ENCODE peak calls at places on chromosomes 5 and 9, in ten cellular contexts. T is omental fat pad, N is fibroblast of the aortic adventitia, R is dorsolateral prefrontal cortex, L is choroid plexus epithelial cell, H is BE2C, M is cardiac fibroblast, Y is AG04450, Z is mucosa of descending colon, U is endodermal cell. D is an unnamed sample.

GRCh38 chr9:126569036-126569435 is 44.7 kb upstream of the LMX1B start:
- DNase-seq in T (no peak), N (peak), R (no peak), L (peak), H (no peak), M (peak), Y (no peak), Z (peak), U (no peak), D (no peak)

GRCh38 chr9:3977388-3977787 is 322.5 kb downstream of the GLIS3 start:
- DNase-seq in T (no peak), N (no peak), R (no peak), L (no peak), H (no peak), M (no peak), Y (no peak), Z (no peak), U (no peak), D (no peak)

GRCh38 chr9:133972041-133972970 is 19.8 kb downstream of the VAV2 start:
- DNase-seq in T (no peak), N (no peak), R (no peak), L (no peak), H (peak), M (no peak), Y (no peak), Z (peak), U (no peak), D (no peak)

GRCh38 chr9:69079186-69079585 is 43.6 kb downstream of the FXN start:
- DNase-seq in T (no peak), N (no peak), R (no peak), L (no peak), H (no peak), M (no peak), Y (no peak), Z (no peak), U (no peak), D (no peak)

GRCh38 chr5:79621056-79621455 is 8.8 kb downstream of the TENT2 start:
- DNase-seq in T (no peak), N (peak), R (no peak), L (peak), H (no peak), M (peak), Y (peak), Z (no peak), U (no peak), D (no peak)

GRCh38 chr9:79604149-79604548 is 32.4 kb downstream of the TLE4 start:
- DNase-seq in T (no peak), N (no peak), R (no peak), L (no peak), H (no peak), M (no peak), Y (no peak), Z (no peak), U (no peak), D (no peak)

GRCh38 chr5:140043508-140043872 is 391 bp upstream of the NRG2 start:
- DNase-seq in T (no peak), N (no peak), R (peak), L (no peak), H (peak), M (no peak), Y (no peak), Z (no peak), U (peak), D (no peak)

GRCh38 chr5:149048806-149049205 is 14.1 kb downstream of the SH3TC2 start:
- DNase-seq in T (no peak), N (no peak), R (no peak), L (no peak), H (no peak), M (no peak), Y (no peak), Z (no peak), U (no peak), D (no peak)

GRCh38 chr5:141495456-141495811 is 6.6 kb downstream of the PCDHGC5 start:
- DNase-seq in T (no peak), N (no peak), R (no peak), L (no peak), H (no peak), M (no peak), Y (no peak), Z (no peak), U (no peak), D (no peak)

GRCh38 chr5:115494570-115495289 is 49.8 kb downstream of the FEM1C start:
- DNase-seq in T (no peak), N (peak), R (peak), L (peak), H (peak), M (peak), Y (no peak), Z (no peak), U (no peak), D (no peak)

GRCh38 chr9:134759001-134759607 is 117.5 kb downstream of the COL5A1 start:
- DNase-seq in T (no peak), N (peak), R (no peak), L (peak), H (no peak), M (no peak), Y (no peak), Z (no peak), U (no peak), D (no peak)

GRCh38 chr5:130116431-130116830 is 212.2 kb downstream of the CHSY3 start:
- DNase-seq in T (no peak), N (peak), R (no peak), L (no peak), H (no peak), M (peak), Y (no peak), Z (no peak), U (no peak), D (no peak)

GRCh38 chr5:1547655-1548054 is 23.9 kb upstream of the LPCAT1 start:
- DNase-seq in T (no peak), N (no peak), R (no peak), L (no peak), H (no peak), M (no peak), Y (no peak), Z (no peak), U (no peak), D (no peak)

GRCh38 chr5:43315262-43315661 is 2.0 kb upstream of the HMGCS1 start:
- DNase-seq in T (no peak), N (no peak), R (no peak), L (peak), H (no peak), M (no peak), Y (no peak), Z (no peak), U (no peak), D (no peak)

GRCh38 chr5:11322133-11322532 is 561.1 kb upstream of the DAP start:
- DNase-seq in T (no peak), N (no peak), R (no peak), L (no peak), H (no peak), M (no peak), Y (no peak), Z (no peak), U (no peak), D (no peak)

GRCh38 chr5:168447748-168448147 is 38.5 kb upstream of the RARS1 start:
- DNase-seq in T (no peak), N (peak), R (no peak), L (no peak), H (no peak), M (peak), Y (no peak), Z (no peak), U (no peak), D (no peak)

GRCh38 chr9:38643456-38644173 is 23.2 kb upstream of the ANKRD18A start:
- DNase-seq in T (no peak), N (no peak), R (no peak), L (no peak), H (no peak), M (no peak), Y (no peak), Z (no peak), U (no peak), D (no peak)

GRCh38 chr9:92029553-92029952 is 79.5 kb upstream of the ROR2 start:
- DNase-seq in T (no peak), N (no peak), R (no peak), L (no peak), H (no peak), M (no peak), Y (no peak), Z (no peak), U (peak), D (no peak)

GRCh38 chr9:83491995-83492394 is 46.2 kb downstream of the FRMD3 start:
- DNase-seq in T (no peak), N (no peak), R (no peak), L (no peak), H (no peak), M (no peak), Y (no peak), Z (no peak), U (no peak), D (no peak)

GRCh38 chr5:170382790-170383189 is 6.4 kb downstream of the KCNMB1 start:
- DNase-seq in T (no peak), N (no peak), R (no peak), L (no peak), H (no peak), M (no peak), Y (no peak), Z (no peak), U (no peak), D (no peak)

GRCh38 chr5:109315245-109315644 is 94.5 kb downstream of the PJA2 start:
- DNase-seq in T (no peak), N (no peak), R (no peak), L (no peak), H (no peak), M (no peak), Y (no peak), Z (no peak), U (no peak), D (no peak)

GRCh38 chr5:91937121-91937520 is 554.0 kb upstream of the ARRDC3 start:
- DNase-seq in T (no peak), N (peak), R (no peak), L (peak), H (no peak), M (peak), Y (no peak), Z (no peak), U (no peak), D (no peak)

GRCh38 chr5:149730620-149731331 is 666 bp downstream of the PPARGC1B start:
- DNase-seq in T (no peak), N (no peak), R (peak), L (peak), H (peak), M (peak), Y (no peak), Z (peak), U (peak), D (peak)

GRCh38 chr9:88433583-88434240 is 45.5 kb downstream of the SPIN1 start:
- DNase-seq in T (no peak), N (peak), R (no peak), L (peak), H (no peak), M (peak), Y (no peak), Z (no peak), U (no peak), D (no peak)

GRCh38 chr9:92648447-92649406 is 21.2 kb downstream of the IPPK start:
- DNase-seq in T (no peak), N (no peak), R (no peak), L (no peak), H (no peak), M (no peak), Y (no peak), Z (no peak), U (no peak), D (no peak)

GRCh38 chr9:120331913-120332312 is 248.1 kb downstream of the CDK5RAP2 start:
- DNase-seq in T (no peak), N (peak), R (no peak), L (no peak), H (no peak), M (no peak), Y (no peak), Z (no peak), U (no peak), D (no peak)

GRCh38 chr9:21165516-21165915 is 944 bp downstream of the IFNA21 start:
- DNase-seq in T (no peak), N (no peak), R (no peak), L (no peak), H (no peak), M (no peak), Y (no peak), Z (no peak), U (no peak), D (no peak)

GRCh38 chr5:61308699-61309098 is 23.4 kb upstream of the ZSWIM6 start:
- DNase-seq in T (no peak), N (peak), R (no peak), L (no peak), H (no peak), M (peak), Y (no peak), Z (no peak), U (no peak), D (no peak)

GRCh38 chr9:122347348-122348287 is 23.2 kb upstream of the PTGS1 start:
- DNase-seq in T (no peak), N (peak), R (no peak), L (peak), H (no peak), M (peak), Y (no peak), Z (peak), U (peak), D (no peak)

GRCh38 chr9:80522465-80522864 is 950.7 kb downstream of the TLE4 start:
- DNase-seq in T (no peak), N (no peak), R (no peak), L (peak), H (no peak), M (no peak), Y (no peak), Z (no peak), U (no peak), D (no peak)

GRCh38 chr5:543755-544674 is 19.8 kb upstream of the SLC9A3 start:
- DNase-seq in T (no peak), N (no peak), R (no peak), L (no peak), H (peak), M (no peak), Y (no peak), Z (peak), U (no peak), D (no peak)

GRCh38 chr5:78566747-78567449 is 81.7 kb downstream of the LHFPL2 start:
- DNase-seq in T (no peak), N (peak), R (no peak), L (peak), H (no peak), M (peak), Y (no peak), Z (no peak), U (no peak), D (no peak)

GRCh38 chr9:132049323-132049882 is 30.3 kb downstream of the MED27 start:
- DNase-seq in T (no peak), N (peak), R (peak), L (no peak), H (no peak), M (peak), Y (no peak), Z (no peak), U (no peak), D (no peak)

GRCh38 chr5:137137013-137137632 is 362.0 kb downstream of the SPOCK1 start:
- DNase-seq in T (no peak), N (peak), R (no peak), L (no peak), H (no peak), M (peak), Y (no peak), Z (no peak), U (no peak), D (no peak)

GRCh38 chr9:26462213-26462612 is 430.4 kb downstream of the CAAP1 start:
- DNase-seq in T (no peak), N (no peak), R (no peak), L (no peak), H (no peak), M (no peak), Y (no peak), Z (no peak), U (no peak), D (no peak)

GRCh38 chr9:125561497-125562148 is 145.4 kb downstream of the MAPKAP1 start:
- DNase-seq in T (no peak), N (no peak), R (no peak), L (no peak), H (no peak), M (no peak), Y (no peak), Z (no peak), U (no peak), D (no peak)

GRCh38 chr9:125556046-125556445 is 151.0 kb downstream of the MAPKAP1 start:
- DNase-seq in T (no peak), N (no peak), R (peak), L (no peak), H (no peak), M (no peak), Y (no peak), Z (no peak), U (no peak), D (no peak)

GRCh38 chr9:125559194-125559593 is 147.8 kb downstream of the MAPKAP1 start:
- DNase-seq in T (no peak), N (no peak), R (no peak), L (no peak), H (no peak), M (no peak), Y (no peak), Z (no peak), U (no peak), D (no peak)

GRCh38 chr9:125559894-125560293 is 147.1 kb downstream of the MAPKAP1 start:
- DNase-seq in T (no peak), N (no peak), R (no peak), L (no peak), H (no peak), M (no peak), Y (no peak), Z (no peak), U (no peak), D (no peak)

GRCh38 chr9:125558453-125559084 is 148.4 kb downstream of the MAPKAP1 start:
- DNase-seq in T (no peak), N (peak), R (no peak), L (peak), H (peak), M (peak), Y (peak), Z (peak), U (peak), D (peak)
- TF ChIP-seq CTCF in T (no peak), N (peak), R (peak), L (peak), H (peak), M (peak), Y (peak), Z (peak), U (peak), D (peak)

GRCh38 chr9:136160939-136161610 is 42.4 kb upstream of the TMEM250 start:
- DNase-seq in T (no peak), N (no peak), R (no peak), L (no peak), H (peak), M (no peak), Y (no peak), Z (no peak), U (no peak), D (no peak)

GRCh38 chr9:136160321-136160938 is 41.8 kb upstream of the TMEM250 start:
- DNase-seq in T (no peak), N (no peak), R (no peak), L (no peak), H (peak), M (no peak), Y (no peak), Z (no peak), U (no peak), D (no peak)

GRCh38 chr9:136159851-136160250 is 41.2 kb upstream of the TMEM250 start:
- DNase-seq in T (no peak), N (no peak), R (no peak), L (no peak), H (no peak), M (no peak), Y (no peak), Z (no peak), U (no peak), D (no peak)

GRCh38 chr9:136157477-136158265 is 39.0 kb upstream of the TMEM250 start:
- DNase-seq in T (no peak), N (peak), R (no peak), L (peak), H (no peak), M (peak), Y (no peak), Z (no peak), U (peak), D (no peak)

GRCh38 chr9:136163248-136163850 is 41.6 kb downstream of the LHX3 start:
- DNase-seq in T (no peak), N (no peak), R (no peak), L (no peak), H (no peak), M (no peak), Y (no peak), Z (no peak), U (no peak), D (no peak)
- TF ChIP-seq CTCF in T (no peak), N (no peak), R (no peak), L (no peak), H (no peak), M (no peak), Y (no peak), Z (no peak), U (no peak), D (no peak)

DNA sequence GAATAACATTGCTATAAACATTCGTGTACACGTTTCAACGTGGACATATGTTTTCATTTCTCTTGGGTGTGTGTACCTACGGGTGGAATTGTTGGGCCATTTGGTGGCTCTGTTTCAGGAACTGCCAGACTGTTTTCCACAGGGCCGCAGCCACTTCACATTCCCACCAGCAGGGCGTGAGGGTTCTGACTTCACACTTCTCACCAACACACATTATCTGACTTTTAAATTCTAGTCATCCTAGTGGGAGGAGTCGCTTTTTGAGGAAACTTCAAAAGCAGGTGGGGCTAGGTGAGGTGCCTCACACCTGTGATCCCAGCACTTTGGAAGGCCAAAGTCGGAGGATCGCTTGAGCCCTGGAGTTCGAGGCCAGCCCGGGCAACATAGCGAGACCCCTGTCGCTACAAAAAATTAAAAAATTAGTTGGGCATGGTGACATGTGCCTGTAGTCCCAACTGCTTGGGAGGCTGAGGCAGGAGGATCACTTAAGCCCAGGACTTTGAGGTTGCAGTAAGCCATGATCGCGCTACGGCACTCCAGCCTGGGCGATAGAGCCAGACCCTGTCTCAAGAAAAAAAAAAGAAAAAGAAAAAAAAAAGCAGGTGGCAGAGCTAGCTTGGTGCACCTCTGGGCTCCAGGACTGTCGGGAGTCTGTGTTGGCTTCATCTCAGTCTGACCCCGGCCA is 28.5 kb downstream of the TSPAN17 start:
- DNase-seq in T (no peak), N (peak), R (peak), L (peak), H (no peak), M (peak), Y (no peak), Z (no peak), U (peak), D (no peak)
- TF ChIP-seq CTCF in T (no peak), N (peak), R (peak), L (peak), H (peak), M (peak), Y (peak), Z (no peak), U (peak), D (no peak)

GRCh38 chr9:111634860-111635259 is 3.7 kb downstream of the DNAJC25 start:
- DNase-seq in T (no peak), N (no peak), R (no peak), L (no peak), H (no peak), M (no peak), Y (no peak), Z (no peak), U (no peak), D (no peak)
- TF ChIP-seq CTCF in T (no peak), N (no peak), R (no peak), L (no peak), H (no peak), M (no peak), Y (no peak), Z (no peak), U (no peak), D (no peak)

GRCh38 chr5:93620487-93621339 is 37.7 kb downstream of the NR2F1 start:
- DNase-seq in T (no peak), N (peak), R (peak), L (peak), H (peak), M (peak), Y (no peak), Z (peak), U (peak), D (peak)
- TF ChIP-seq CTCF in T (no peak), N (peak), R (no peak), L (peak), H (peak), M (peak), Y (no peak), Z (no peak), U (peak), D (no peak)